ENCODE peak calls at places on chromosomes 5 and 9, in four cellular contexts. One of them, this sample, is unnamed.

GRCh38 chr9:76904661-76905457 is 1.1 kb downstream of the PRUNE2 start:
- DNase-seq in H1: no peak
- DNase-seq in K562: no peak
- DNase-seq in GM12891: no peak
- DNase-seq in this sample: no peak

GRCh38 chr9:99000480-99001395 is 57.0 kb downstream of the COL15A1 start:
- DNase-seq in H1: no peak
- DNase-seq in K562: peak; percentile 82
- DNase-seq in GM12891: peak; percentile 41
- DNase-seq in this sample: no peak

GRCh38 chr9:119951090-119951489 is 581.9 kb upstream of the BRINP1 start:
- DNase-seq in H1: no peak
- DNase-seq in K562: no peak
- DNase-seq in GM12891: no peak
- DNase-seq in this sample: no peak

GRCh38 chr5:123511290-123511647 is 708 bp upstream of the CSNK1G3 start:
- DNase-seq in H1: no peak
- DNase-seq in K562: no peak
- DNase-seq in GM12891: no peak
- DNase-seq in this sample: no peak

GRCh38 chr5:157222506-157223230 is 42.0 kb downstream of the ITK start:
- DNase-seq in H1: no peak
- DNase-seq in K562: no peak
- DNase-seq in GM12891: no peak
- DNase-seq in this sample: no peak

GRCh38 chr5:39494099-39494498 is 69.3 kb upstream of the DAB2 start:
- DNase-seq in H1: no peak
- DNase-seq in K562: no peak
- DNase-seq in GM12891: no peak
- DNase-seq in this sample: no peak

GRCh38 chr5:1163879-1164278 is 37.5 kb upstream of the SLC6A19 start:
- DNase-seq in H1: no peak
- DNase-seq in K562: no peak
- DNase-seq in GM12891: no peak
- DNase-seq in this sample: no peak

GRCh38 chr5:95857185-95857945 is 34.8 kb upstream of the GLRX start:
- DNase-seq in H1: no peak
- DNase-seq in K562: peak; percentile 71
- DNase-seq in GM12891: no peak
- DNase-seq in this sample: no peak

GRCh38 chr9:106862115-106862945 is 636 bp upstream of the ZNF462 start:
- DNase-seq in H1: peak; percentile 61
- DNase-seq in K562: no peak
- DNase-seq in GM12891: no peak
- DNase-seq in this sample: no peak

DNA sequence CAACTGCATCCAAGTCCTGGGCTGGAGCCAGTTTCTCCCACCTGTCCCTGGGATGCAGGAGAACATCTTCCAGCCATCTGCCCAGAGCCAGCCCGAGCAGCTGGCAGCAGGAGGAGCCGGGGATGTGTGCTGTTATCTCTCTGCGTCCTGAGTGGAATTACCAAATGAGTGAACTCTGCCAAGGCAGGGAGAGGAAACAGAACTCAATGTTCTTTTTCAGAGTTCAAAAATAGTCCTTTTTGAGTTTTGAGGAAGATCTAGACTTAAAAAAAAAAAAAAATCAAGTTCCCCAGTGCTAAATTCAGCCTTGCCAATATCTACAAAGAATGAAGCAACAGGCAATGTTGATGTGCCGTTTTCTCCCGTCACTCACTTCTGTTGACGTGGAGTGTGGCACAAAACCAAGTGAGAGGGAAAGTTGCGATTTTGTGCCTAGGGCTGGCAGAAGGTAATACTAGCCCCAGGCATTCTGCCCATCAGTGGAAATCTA is 56.2 kb downstream of the TMOD1 start:
- DNase-seq in H1: no peak
- DNase-seq in K562: no peak
- DNase-seq in GM12891: no peak
- DNase-seq in this sample: no peak
- TF ChIP-seq TAF1 in H1: no peak
- TF ChIP-seq TAF1 in K562: no peak
- TF ChIP-seq TAF1 in GM12891: no peak
- TF ChIP-seq TAF1 in this sample: no peak

GRCh38 chr5:150670961-150671337 is 9.9 kb downstream of the MYOZ3 start:
- DNase-seq in H1: no peak
- DNase-seq in K562: no peak
- DNase-seq in GM12891: no peak
- DNase-seq in this sample: no peak

GRCh38 chr5:150671509-150672236 is 10.6 kb downstream of the MYOZ3 start:
- DNase-seq in H1: peak; percentile 79
- DNase-seq in K562: no peak
- DNase-seq in GM12891: no peak
- DNase-seq in this sample: no peak

GRCh38 chr5:150670275-150670960 is 9.4 kb downstream of the MYOZ3 start:
- DNase-seq in H1: no peak
- DNase-seq in K562: no peak
- DNase-seq in GM12891: no peak
- DNase-seq in this sample: no peak

GRCh38 chr5:150672884-150673275 is 11.8 kb downstream of the MYOZ3 start:
- DNase-seq in H1: no peak
- DNase-seq in K562: no peak
- DNase-seq in GM12891: no peak
- DNase-seq in this sample: no peak

GRCh38 chr5:150672237-150672883 is 11.3 kb downstream of the MYOZ3 start:
- DNase-seq in H1: peak; percentile 84
- DNase-seq in K562: no peak
- DNase-seq in GM12891: no peak
- DNase-seq in this sample: no peak
- TF ChIP-seq POLR2AphosphoS5 in H1: peak; percentile 7
- TF ChIP-seq POLR2AphosphoS5 in K562: no peak
- TF ChIP-seq POLR2AphosphoS5 in GM12891: no peak
- TF ChIP-seq POLR2AphosphoS5 in this sample: no peak

GRCh38 chr5:172733179-172733973 is 37.6 kb downstream of the DUSP1 start:
- DNase-seq in H1: no peak
- DNase-seq in K562: no peak
- DNase-seq in GM12891: no peak
- DNase-seq in this sample: no peak
- TF ChIP-seq POLR2A in H1: no peak
- TF ChIP-seq POLR2A in K562: no peak
- TF ChIP-seq POLR2A in GM12891: no peak
- TF ChIP-seq POLR2A in this sample: no peak

DNA sequence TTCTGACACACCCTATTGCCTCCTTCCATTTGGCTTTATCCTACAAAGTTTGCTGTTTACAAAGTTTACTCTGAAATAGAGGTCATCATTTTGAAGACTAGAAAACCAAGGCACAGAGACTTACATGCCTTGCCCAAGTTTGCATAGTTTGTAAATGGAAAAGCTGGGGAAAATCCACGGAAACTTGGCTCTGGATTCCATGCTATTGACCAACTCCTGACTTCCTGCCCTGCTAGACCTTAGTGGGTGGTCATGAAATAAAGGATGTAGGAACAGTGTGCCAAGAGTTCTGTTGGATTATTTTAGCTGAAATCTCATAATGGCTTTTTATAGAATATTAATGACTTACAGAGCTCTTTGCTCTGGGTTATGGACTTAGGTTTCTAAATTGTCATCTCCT is 69.5 kb downstream of the GRIA1 start:
- DNase-seq in H1: no peak
- DNase-seq in K562: no peak
- DNase-seq in GM12891: no peak
- DNase-seq in this sample: no peak
- TF ChIP-seq TAF1 in H1: no peak
- TF ChIP-seq TAF1 in K562: no peak
- TF ChIP-seq TAF1 in GM12891: no peak
- TF ChIP-seq TAF1 in this sample: no peak

GRCh38 chr5:71596169-71596568 is 9.0 kb downstream of the MCCC2 start:
- DNase-seq in H1: no peak
- DNase-seq in K562: no peak
- DNase-seq in GM12891: no peak
- DNase-seq in this sample: no peak

GRCh38 chr5:71600783-71601182 is 13.6 kb downstream of the MCCC2 start:
- DNase-seq in H1: no peak
- DNase-seq in K562: no peak
- DNase-seq in GM12891: no peak
- DNase-seq in this sample: no peak

GRCh38 chr5:71597001-71597400 is 9.9 kb downstream of the MCCC2 start:
- DNase-seq in H1: no peak
- DNase-seq in K562: no peak
- DNase-seq in GM12891: no peak
- DNase-seq in this sample: no peak

DNA sequence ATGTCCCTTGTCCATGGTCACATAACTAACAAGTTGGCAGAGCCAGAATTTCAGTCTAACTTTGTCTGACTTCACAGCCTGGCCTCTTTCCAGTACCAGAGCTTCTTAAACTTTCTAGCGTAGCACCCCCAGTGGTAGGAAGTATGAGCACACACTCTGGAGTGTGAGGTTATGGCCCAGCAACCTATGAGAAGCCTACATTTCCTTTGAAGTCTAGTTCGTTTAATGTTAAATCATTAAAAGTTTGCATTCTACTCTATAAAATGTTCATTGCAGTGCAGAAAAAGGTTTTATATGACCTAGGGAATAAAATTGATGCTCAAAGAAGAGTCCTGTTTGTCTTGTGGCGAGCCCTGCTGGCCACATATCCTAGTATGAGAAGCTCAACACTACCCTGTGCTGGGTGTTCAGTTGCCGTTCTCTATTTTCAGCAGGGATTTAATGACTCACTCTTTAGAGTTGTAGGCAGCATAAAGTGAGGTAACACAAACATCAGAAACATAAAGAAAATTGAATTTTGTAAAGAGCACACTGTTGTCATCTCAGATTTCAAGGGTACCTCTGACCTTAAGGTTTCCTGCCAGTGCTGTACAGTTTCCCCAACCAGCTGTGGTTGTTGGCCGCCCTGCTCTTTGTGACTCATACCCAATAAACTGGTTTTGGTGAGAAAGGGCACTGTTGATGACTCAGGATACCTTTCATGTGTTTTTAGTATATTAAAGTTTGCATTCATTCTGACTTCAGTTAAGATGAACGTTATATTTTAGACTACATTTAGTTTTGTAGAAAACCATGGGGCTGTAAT is 14.3 kb downstream of the MCCC2 start:
- DNase-seq in H1: peak; percentile 50
- DNase-seq in K562: peak; percentile 70
- DNase-seq in GM12891: peak; percentile 37
- DNase-seq in this sample: peak; percentile 27
- TF ChIP-seq POLR2AphosphoS5 in H1: no peak
- TF ChIP-seq POLR2AphosphoS5 in K562: no peak
- TF ChIP-seq POLR2AphosphoS5 in GM12891: no peak
- TF ChIP-seq POLR2AphosphoS5 in this sample: no peak

GRCh38 chr9:94301577-94301976 is 26.9 kb downstream of the NUTM2F start:
- DNase-seq in H1: no peak
- DNase-seq in K562: peak; percentile 39
- DNase-seq in GM12891: no peak
- DNase-seq in this sample: no peak

GRCh38 chr9:94298949-94299599 is 29.4 kb downstream of the NUTM2F start:
- DNase-seq in H1: no peak
- DNase-seq in K562: peak; percentile 47
- DNase-seq in GM12891: no peak
- DNase-seq in this sample: no peak

GRCh38 chr9:94300470-94301301 is 27.8 kb downstream of the NUTM2F start:
- DNase-seq in H1: no peak
- DNase-seq in K562: peak; percentile 96
- DNase-seq in GM12891: no peak
- DNase-seq in this sample: no peak
- TF ChIP-seq POLR2A in H1: no peak
- TF ChIP-seq POLR2A in K562: no peak
- TF ChIP-seq POLR2A in GM12891: no peak
- TF ChIP-seq POLR2A in this sample: no peak

DNA sequence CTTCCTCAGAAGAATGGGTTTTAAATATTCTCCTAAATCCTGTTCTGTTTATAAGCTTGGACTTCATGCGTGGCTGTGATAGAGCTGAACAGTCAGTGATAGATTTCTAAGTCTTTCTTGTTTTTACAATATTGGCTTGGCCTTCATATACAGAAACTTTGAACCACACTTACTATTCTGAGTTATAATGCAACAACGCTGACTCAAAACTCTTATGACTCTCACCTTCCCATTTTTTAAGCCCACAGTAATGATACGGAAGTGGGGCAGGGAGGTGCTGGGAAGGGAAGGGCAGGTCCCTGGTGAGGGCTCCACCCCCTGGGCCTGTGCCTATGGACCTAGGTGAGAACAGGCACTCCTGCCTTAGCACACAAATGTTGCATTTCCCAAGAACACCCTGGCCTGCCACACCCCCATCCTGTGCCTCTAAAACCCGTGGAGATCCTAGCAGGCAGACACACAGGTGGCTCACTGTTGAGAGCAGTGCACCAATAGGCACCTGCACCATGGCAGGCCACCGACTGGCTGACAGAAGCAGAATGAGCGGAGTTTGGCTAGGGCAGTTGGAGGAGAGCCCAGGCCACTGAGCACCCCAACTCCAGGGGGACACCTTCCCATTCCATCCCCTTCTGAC is 376.7 kb downstream of the GABRG2 start:
- DNase-seq in H1: no peak
- DNase-seq in K562: no peak
- DNase-seq in GM12891: no peak
- DNase-seq in this sample: no peak
- TF ChIP-seq TAF1 in H1: no peak
- TF ChIP-seq TAF1 in K562: no peak
- TF ChIP-seq TAF1 in GM12891: no peak
- TF ChIP-seq TAF1 in this sample: no peak

GRCh38 chr5:52452098-52452497 is 335.6 kb upstream of the ITGA1 start:
- DNase-seq in H1: no peak
- DNase-seq in K562: no peak
- DNase-seq in GM12891: no peak
- DNase-seq in this sample: no peak
- TF ChIP-seq POLR2AphosphoS5 in H1: no peak
- TF ChIP-seq POLR2AphosphoS5 in K562: no peak
- TF ChIP-seq POLR2AphosphoS5 in GM12891: no peak
- TF ChIP-seq POLR2AphosphoS5 in this sample: no peak

GRCh38 chr5:115816226-115817042 is at the start of gene CDO1:
- DNase-seq in H1: peak; percentile 84
- DNase-seq in K562: no peak
- DNase-seq in GM12891: peak; percentile 28
- DNase-seq in this sample: peak; percentile 23
- TF ChIP-seq POLR2A in H1: peak; percentile 86
- TF ChIP-seq POLR2A in K562: no peak
- TF ChIP-seq POLR2A in GM12891: no peak
- TF ChIP-seq POLR2A in this sample: no peak

This sample was measured in GM12892.